ENCODE peak calls at places on chromosome 2, in nine cellular contexts. T is endodermal cell, S is GM10248, H is activated B cell treated with CpG ODN at 0.5 μM for 24 hours, P is MCF 10A, B is cardiac muscle cell, X is kidney, J is iris pigment epithelial cell, R is A172. A is an unnamed sample.

GRCh38 chr2:213316001-213316735 is 31.9 kb downstream of the SPAG16 start:
- DNase-seq in H (no peak), J (peak), X (no peak), P (peak), S (no peak), T (no peak), R (peak), B (peak), A (peak)

GRCh38 chr2:72883356-72883962 is 3.7 kb upstream of the SPR start:
- DNase-seq in T (peak), S (no peak), P (peak), J (peak), R (peak), X (no peak), H (no peak), B (peak), A (no peak)

GRCh38 chr2:13996527-13996926 is 636.0 kb upstream of the LRATD1 start:
- DNase-seq in P (peak), J (no peak), T (no peak), S (no peak), R (no peak), X (no peak), H (no peak), B (no peak), A (peak)

GRCh38 chr2:128691526-128691925 is 372.9 kb upstream of the HS6ST1 start:
- DNase-seq in S (no peak), T (peak), B (no peak), R (no peak), X (no peak), P (no peak), J (no peak), H (no peak), A (no peak)

GRCh38 chr2:55154525-55155030 is 77.5 kb downstream of the CLHC1 start:
- DNase-seq in X (no peak), R (no peak), J (no peak), T (no peak), S (no peak), B (no peak), P (no peak), H (no peak), A (no peak)

GRCh38 chr2:12755384-12755783 is 38.6 kb downstream of the TRIB2 start:
- DNase-seq in H (no peak), S (no peak), P (no peak), B (no peak), J (no peak), X (no peak), R (no peak), T (peak), A (no peak)

GRCh38 chr2:168157926-168158325 is 89.5 kb downstream of the STK39 start:
- DNase-seq in J (peak), B (peak), R (peak), P (no peak), T (no peak), S (no peak), H (no peak), X (no peak), A (no peak)

GRCh38 chr2:7007846-7008741 is 90.9 kb downstream of the RNF144A start:
- DNase-seq in J (peak), P (peak), R (peak), H (no peak), S (no peak), X (peak), T (peak), B (peak), A (peak)

GRCh38 chr2:43325448-43325811 is 99.0 kb upstream of the ZFP36L2 start:
- DNase-seq in T (no peak), R (no peak), S (no peak), P (no peak), X (no peak), H (no peak), B (no peak), J (no peak), A (no peak)

GRCh38 chr2:163752252-163752651 is 16.4 kb upstream of the FIGN start:
- DNase-seq in P (peak), B (no peak), S (no peak), H (no peak), R (peak), T (no peak), X (no peak), J (no peak), A (peak)

GRCh38 chr2:64192570-64193192 is 48.5 kb upstream of the PELI1 start:
- DNase-seq in S (no peak), R (no peak), P (peak), J (peak), X (no peak), H (no peak), T (no peak), B (peak), A (no peak)

GRCh38 chr2:11582526-11583202 is 48.8 kb downstream of the GREB1 start:
- DNase-seq in X (no peak), H (peak), S (peak), R (peak), P (peak), J (peak), B (peak), T (peak), A (peak)

GRCh38 chr2:1723397-1724042 is 20.8 kb downstream of the PXDN start:
- DNase-seq in H (no peak), S (no peak), B (no peak), J (no peak), T (no peak), P (no peak), R (no peak), X (no peak), A (no peak)

GRCh38 chr2:6290626-6291025 is 575.1 kb downstream of the CMPK2 start:
- DNase-seq in H (no peak), P (no peak), X (peak), J (no peak), S (no peak), T (no peak), R (no peak), B (no peak), A (no peak)

GRCh38 chr2:240960309-240960962 is 38.0 kb upstream of the SNED1 start:
- DNase-seq in B (peak), T (peak), X (peak), R (no peak), H (no peak), J (peak), S (no peak), P (peak), A (no peak)

GRCh38 chr2:204219196-204219595 is 282.6 kb downstream of the ICOS start:
- DNase-seq in T (no peak), S (no peak), H (no peak), J (no peak), X (no peak), R (no peak), P (no peak), B (no peak), A (no peak)

GRCh38 chr2:181977661-181978350 is 7.8 kb upstream of the PPP1R1C start:
- DNase-seq in X (no peak), T (no peak), S (no peak), J (peak), B (peak), R (peak), P (peak), H (no peak), A (peak)

GRCh38 chr2:200383380-200384110 is 77.1 kb downstream of the SPATS2L start:
- DNase-seq in P (peak), H (no peak), T (no peak), J (peak), R (peak), B (peak), S (peak), X (no peak), A (peak)

GRCh38 chr2:5690718-5691658 is 1.2 kb upstream of the SOX11 start:
- DNase-seq in R (peak), H (no peak), S (no peak), T (peak), B (peak), X (peak), P (no peak), J (peak), A (no peak)

GRCh38 chr2:20454036-20454981 is 7.4 kb downstream of the RHOB start:
- DNase-seq in B (no peak), X (no peak), J (no peak), H (no peak), P (no peak), T (peak), S (no peak), R (no peak), A (no peak)

GRCh38 chr2:20213651-20214565 is 11.0 kb downstream of the SDC1 start:
- DNase-seq in J (no peak), S (no peak), R (no peak), H (no peak), P (peak), T (peak), B (peak), X (peak), A (peak)

GRCh38 chr2:2320486-2321249 is 10.4 kb downstream of the MYT1L start:
- DNase-seq in R (no peak), T (no peak), B (no peak), P (no peak), X (no peak), S (no peak), H (no peak), J (no peak), A (no peak)

GRCh38 chr2:30664761-30665358 is 142.4 kb downstream of the CAPN13 start:
- DNase-seq in B (peak), J (peak), T (peak), X (no peak), R (peak), P (peak), H (no peak), S (no peak), A (peak)

GRCh38 chr2:223601932-223602676 is at the start of gene SCG2:
- DNase-seq in S (peak), J (peak), B (peak), R (peak), H (no peak), T (peak), X (peak), P (peak), A (peak)

GRCh38 chr2:217723981-217724380 is 278.8 kb downstream of the TNS1 start:
- DNase-seq in P (no peak), H (no peak), J (no peak), B (no peak), S (no peak), X (no peak), R (no peak), T (no peak), A (no peak)

GRCh38 chr2:230749111-230749510 is 36.5 kb downstream of the CAB39 start:
- DNase-seq in H (no peak), J (peak), T (no peak), X (no peak), S (no peak), P (no peak), B (no peak), R (no peak), A (no peak)

GRCh38 chr2:56801214-56801613 is 617.4 kb downstream of the CCDC85A start:
- DNase-seq in B (no peak), S (no peak), R (no peak), T (no peak), J (no peak), P (no peak), H (no peak), X (no peak), A (no peak)

GRCh38 chr2:239579524-239580198 is 178.8 kb upstream of the HDAC4 start:
- DNase-seq in B (no peak), J (no peak), T (no peak), X (peak), R (no peak), P (no peak), H (no peak), S (no peak), A (no peak)

A was measured in mammary epithelial cell.